ENCODE peak calls at places on chromosomes 5 and 9, in six cellular contexts. P, T, C, Z, H and J are unnamed samples.

GRCh38 chr5:56269216-56269927 is 36.2 kb upstream of the ANKRD55 start:
- DNase-seq in P (no peak), T (no peak), C (no peak), Z (peak; percentile 20), H (peak; percentile 73), J (no peak)

GRCh38 chr5:172720655-172721054 is 50.3 kb downstream of the DUSP1 start:
- DNase-seq in P (no peak), T (no peak), C (no peak), Z (no peak), H (no peak), J (no peak)

GRCh38 chr5:171419663-171420428 is 399 bp downstream of the FGF18 start:
- DNase-seq in P (no peak), T (no peak), C (peak; percentile 71), Z (peak; percentile 64), H (peak; percentile 11), J (no peak)

GRCh38 chr9:129401623-129402340 is 219.1 kb downstream of the C9orf50 start:
- DNase-seq in P (peak; percentile 10), T (no peak), C (no peak), Z (no peak), H (no peak), J (no peak)

GRCh38 chr9:117733465-117733864 is 29.3 kb downstream of the TLR4 start:
- DNase-seq in P (no peak), T (no peak), C (peak; percentile 74), Z (no peak), H (no peak), J (no peak)

GRCh38 chr9:137449931-137450537 is 8.9 kb upstream of the ENTPD8 start:
- DNase-seq in P (no peak), T (no peak), C (no peak), Z (no peak), H (no peak), J (no peak)

GRCh38 chr5:128446-128845 is 36.5 kb downstream of the PLEKHG4B start:
- DNase-seq in P (no peak), T (no peak), C (no peak), Z (no peak), H (no peak), J (no peak)

GRCh38 chr5:125894383-125894782 is 528.8 kb upstream of the GRAMD2B start:
- DNase-seq in P (no peak), T (no peak), C (no peak), Z (no peak), H (peak; percentile 82), J (no peak)

GRCh38 chr5:96329294-96329693 is 103.8 kb downstream of the PCSK1 start:
- DNase-seq in P (no peak), T (no peak), C (no peak), Z (no peak), H (no peak), J (no peak)

GRCh38 chr9:130371196-130371966 is 73.4 kb upstream of the ASS1 start:
- DNase-seq in P (no peak), T (no peak), C (no peak), Z (no peak), H (no peak), J (no peak)

GRCh38 chr9:16012621-16013020 is 459.8 kb downstream of the CCDC171 start:
- DNase-seq in P (no peak), T (no peak), C (no peak), Z (no peak), H (no peak), J (no peak)

GRCh38 chr5:168531987-168532386 is 2.9 kb downstream of the FBLL1 start:
- DNase-seq in P (no peak), T (no peak), C (no peak), Z (no peak), H (no peak), J (no peak)

GRCh38 chr9:134867917-134868750 is 12.5 kb upstream of the FCN2 start:
- DNase-seq in P (no peak), T (no peak), C (no peak), Z (no peak), H (no peak), J (no peak)

GRCh38 chr5:173191561-173191960 is 43.4 kb downstream of the NKX2-5 start:
- DNase-seq in P (no peak), T (no peak), C (no peak), Z (no peak), H (no peak), J (no peak)

GRCh38 chr9:34546102-34546833 is 23.5 kb upstream of the ENHO start:
- DNase-seq in P (no peak), T (no peak), C (no peak), Z (no peak), H (no peak), J (no peak)

GRCh38 chr5:131786900-131787692 is 9.7 kb downstream of the FNIP1 start:
- DNase-seq in P (no peak), T (no peak), C (no peak), Z (no peak), H (no peak), J (no peak)

GRCh38 chr9:35563791-35564197 is 41.3 kb upstream of the TESK1 start:
- DNase-seq in P (peak; percentile 71), T (no peak), C (no peak), Z (peak; percentile 58), H (no peak), J (no peak)

GRCh38 chr5:57435701-57436134 is 46.9 kb downstream of the ACTBL2 start:
- DNase-seq in P (no peak), T (peak; percentile 92), C (no peak), Z (peak; percentile 14), H (no peak), J (no peak)

GRCh38 chr5:124592891-124593290 is 153.5 kb downstream of the ZNF608 start:
- DNase-seq in P (no peak), T (no peak), C (no peak), Z (no peak), H (no peak), J (no peak)